ENCODE peak calls at places on chromosome 15, in four cellular contexts. T is HTR-8/SVneo; G is stomach; K is stimulated activated CD4-positive, alpha-beta T cell treated with anti-CD3 and anti-CD28 coated beads, Interleukin-12 subunit alpha, Interleukin-12 subunit beta, amount 100 ng/mL, for 4 hours. W is an unnamed sample.

GRCh38 chr15:70559223-70559823 is 204.0 kb downstream of the UACA start:
- DNase-seq in T (no peak), G (peak), K (peak), W (no peak)

GRCh38 chr15:44087578-44088190 is 107.4 kb downstream of the FRMD5 start:
- DNase-seq in T (peak), G (no peak), K (no peak), W (peak)

GRCh38 chr15:68930268-68931022 is at the start of gene SPESP1:
- DNase-seq in T (no peak), G (peak), K (peak), W (no peak)

GRCh38 chr15:81400640-81401236 is 26.7 kb upstream of the TMC3 start:
- DNase-seq in T (peak), G (no peak), K (no peak), W (peak)

GRCh38 chr15:41892621-41893421 is 1.0 kb downstream of the SPTBN5 start:
- DNase-seq in T (no peak), G (peak), K (peak), W (no peak)

GRCh38 chr15:62323353-62323752 is 158.3 kb upstream of the C2CD4B start:
- DNase-seq in T (no peak), G (no peak), K (no peak), W (no peak)

GRCh38 chr15:45646220-45646619 is 11.4 kb downstream of the SQOR start:
- DNase-seq in T (no peak), G (no peak), K (no peak), W (no peak)

GRCh38 chr15:40338041-40338657 is 2.6 kb downstream of the CCDC9B start:
- DNase-seq in T (peak), G (peak), K (peak), W (peak)

GRCh38 chr15:53808058-53808703 is 48.7 kb upstream of the WDR72 start:
- DNase-seq in T (peak), G (no peak), K (no peak), W (no peak)

GRCh38 chr15:48352474-48353072 is 21.3 kb downstream of the DUT start:
- DNase-seq in T (peak), G (peak), K (peak), W (no peak)

GRCh38 chr15:88704791-88705768 is 66.3 kb downstream of the ISG20 start:
- DNase-seq in T (no peak), G (peak), K (no peak), W (no peak)

GRCh38 chr15:83062768-83063180 is 4.3 kb downstream of the BTBD1 start:
- DNase-seq in T (no peak), G (no peak), K (no peak), W (no peak)

GRCh38 chr15:78264304-78265136 is at the start of gene DNAJA4:
- DNase-seq in T (no peak), G (peak), K (peak), W (no peak)

GRCh38 chr15:74825895-74826294 is 532 bp upstream of the CPLX3 start:
- DNase-seq in T (no peak), G (no peak), K (no peak), W (no peak)

GRCh38 chr15:38461089-38461833 is 7.3 kb downstream of the FAM98B start:
- DNase-seq in T (no peak), G (no peak), K (no peak), W (no peak)

GRCh38 chr15:55282284-55282833 is 7.3 kb downstream of the RAB27A start:
- DNase-seq in T (no peak), G (no peak), K (no peak), W (peak)

GRCh38 chr15:86735244-86736040 is 655.8 kb downstream of the AGBL1 start:
- DNase-seq in T (no peak), G (no peak), K (no peak), W (no peak)

GRCh38 chr15:90960316-90961091 is 5.8 kb downstream of the RCCD1 start:
- DNase-seq in T (no peak), G (no peak), K (no peak), W (no peak)

GRCh38 chr15:62899090-62899493 is 143.5 kb upstream of the TPM1 start:
- DNase-seq in T (no peak), G (no peak), K (no peak), W (no peak)

GRCh38 chr15:85458764-85459163 is 78.4 kb downstream of the AKAP13 start:
- DNase-seq in T (no peak), G (no peak), K (no peak), W (no peak)

GRCh38 chr15:88141490-88141889 is 115.0 kb downstream of the NTRK3 start:
- DNase-seq in T (no peak), G (no peak), K (no peak), W (no peak)

GRCh38 chr15:34679326-34679725 is 75.5 kb downstream of the GJD2 start:
- DNase-seq in T (no peak), G (no peak), K (no peak), W (no peak)

GRCh38 chr15:89647191-89647851 is 7.9 kb downstream of the KIF7 start:
- DNase-seq in T (peak), G (peak), K (peak), W (no peak)

GRCh38 chr15:32683906-32684584 is 33.8 kb upstream of the GREM1 start:
- DNase-seq in T (peak), G (no peak), K (no peak), W (no peak)

GRCh38 chr15:48966595-48967301 is 3.0 kb upstream of the SHC4 start:
- DNase-seq in T (no peak), G (no peak), K (no peak), W (no peak)

GRCh38 chr15:95603802-95604201 is 726.7 kb upstream of the NR2F2 start:
- DNase-seq in T (no peak), G (no peak), K (no peak), W (no peak)